ENCODE peak calls at places on chromosomes 1 and 21, in ten cellular contexts. X is endothelial cell, R is HFF-Myc, L is right atrium auricular region, C is psoas muscle, B is left ventricle myocardium inferior, P is left lung, W is tibial artery, N is PC-3, T is hepatocyte. K is an unnamed sample.

GRCh38 chr1:216670118-216670870 is 52.9 kb downstream of the ESRRG start:
- DNase-seq in C (no peak), T (peak; percentile 13), L (no peak), X (no peak), B (no peak), R (no peak), N (peak; percentile 30), P (no peak), W (no peak), K (peak; percentile 75)

GRCh38 chr1:93177991-93178390 is 2.2 kb downstream of the TMED5 start:
- DNase-seq in B (no peak), C (no peak), P (no peak), X (no peak), R (no peak), L (no peak), T (peak; percentile 13), N (peak; percentile 37), W (no peak), K (peak; percentile 42)

GRCh38 chr1:30422251-30422650 is 301.1 kb downstream of the MATN1 start:
- DNase-seq in W (no peak), C (no peak), X (peak; percentile 1), N (no peak), L (peak; percentile 51), B (no peak), T (no peak), R (no peak), P (no peak), K (no peak)

GRCh38 chr1:234375672-234376071 is 2.4 kb downstream of the COA6 start:
- DNase-seq in X (no peak), L (no peak), B (no peak), W (no peak), R (no peak), T (no peak), P (no peak), C (no peak), N (no peak), K (no peak)

GRCh38 chr21:33811147-33812024 is 104.2 kb downstream of the ATP5PO start:
- DNase-seq in X (no peak), L (no peak), R (no peak), N (no peak), B (no peak), W (no peak), P (no peak), T (no peak), C (no peak), K (no peak)

GRCh38 chr1:228830954-228831481 is 95.7 kb downstream of the RHOU start:
- DNase-seq in L (no peak), B (no peak), W (no peak), X (no peak), T (peak; percentile 69), P (no peak), R (peak; percentile 39), C (no peak), N (peak; percentile 87), K (peak; percentile 91)

GRCh38 chr1:211260161-211261107 is 1.3 kb downstream of the RCOR3 start:
- DNase-seq in B (peak; percentile 84), C (peak; percentile 91), L (peak; percentile 88), T (peak; percentile 88), R (peak; percentile 22), N (peak; percentile 78), P (peak; percentile 87), X (peak; percentile 77), W (peak; percentile 87), K (peak; percentile 92)

GRCh38 chr1:18217398-18218043 is 109.9 kb downstream of the IGSF21 start:
- DNase-seq in R (no peak), T (peak; percentile 37), L (no peak), P (no peak), W (peak; percentile 24), X (no peak), C (no peak), N (peak; percentile 39), B (no peak), K (peak; percentile 30)

GRCh38 chr1:58858344-58858673 is 74.5 kb upstream of the JUN start:
- DNase-seq in T (no peak), W (no peak), P (no peak), N (peak; percentile 13), C (no peak), L (no peak), B (no peak), R (no peak), X (no peak), K (no peak)

GRCh38 chr1:173996995-173997394 is 25.2 kb downstream of the RC3H1 start:
- DNase-seq in X (no peak), B (no peak), P (no peak), R (no peak), T (no peak), N (no peak), L (no peak), W (no peak), C (no peak), K (no peak)

GRCh38 chr1:159922499-159923202 is 2.7 kb downstream of the TAGLN2 start:
- DNase-seq in P (peak; percentile 72), C (peak; percentile 77), R (no peak), W (peak; percentile 54), T (peak; percentile 55), L (no peak), X (peak; percentile 25), N (no peak), B (peak; percentile 81), K (no peak)

GRCh38 chr1:15430787-15431570 is 7.3 kb upstream of the CTRC start:
- DNase-seq in B (peak; percentile 73), P (peak; percentile 68), N (peak; percentile 59), R (no peak), W (peak; percentile 56), L (no peak), X (peak; percentile 83), C (peak; percentile 82), T (peak; percentile 73), K (peak; percentile 59)

GRCh38 chr1:65075123-65075976 is 72.7 kb upstream of the AK4 start:
- DNase-seq in N (peak; percentile 67), L (no peak), W (peak; percentile 67), R (peak; percentile 43), C (no peak), T (peak; percentile 51), P (no peak), X (peak; percentile 52), B (no peak), K (peak; percentile 71)

GRCh38 chr1:160925652-160926241 is 28.9 kb downstream of the ITLN2 start:
- DNase-seq in N (peak; percentile 57), P (no peak), C (no peak), R (no peak), T (no peak), X (no peak), B (no peak), W (no peak), L (no peak), K (peak; percentile 47)

GRCh38 chr1:104387716-104388508 is 638.2 kb downstream of the AMY1C start:
- DNase-seq in N (peak; percentile 4), W (no peak), P (no peak), T (no peak), B (no peak), R (no peak), X (no peak), L (no peak), C (no peak), K (no peak)

GRCh38 chr1:2558030-2558400 is 1.8 kb downstream of the TNFRSF14 start:
- DNase-seq in T (no peak), L (no peak), B (no peak), N (no peak), X (no peak), C (no peak), W (no peak), R (no peak), P (no peak), K (no peak)
- TF ChIP-seq CTCF in T (no peak), L (no peak), B (no peak), N (no peak), X (no peak), C (no peak), W (no peak), R (no peak), P (no peak), K (no peak)

DNA sequence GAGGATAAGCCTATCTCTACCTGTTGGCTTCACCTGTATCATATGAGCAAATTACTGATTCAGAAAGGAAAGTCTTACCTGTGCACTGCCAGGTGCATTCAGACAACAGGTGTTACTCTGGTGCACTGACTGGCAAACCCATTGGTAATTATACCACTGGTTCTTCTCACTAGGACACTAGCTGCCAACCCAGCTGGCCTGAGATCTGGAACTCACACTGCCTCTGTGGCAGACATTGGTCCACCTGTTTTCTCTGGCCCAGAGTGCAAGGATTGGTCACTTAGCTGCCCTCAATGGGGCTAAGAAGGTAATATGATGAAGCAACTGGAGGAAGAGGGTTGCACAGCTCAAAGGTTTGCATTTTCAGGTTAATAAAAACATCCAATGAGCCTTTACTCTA is 140.2 kb upstream of the DNAH14 start:
- DNase-seq in T (no peak), W (no peak), L (no peak), P (no peak), B (no peak), N (no peak), R (no peak), X (no peak), C (no peak), K (no peak)
- TF ChIP-seq CTCF in T (no peak), W (no peak), L (no peak), P (no peak), B (no peak), N (no peak), R (no peak), X (no peak), C (no peak), K (no peak)

DNA sequence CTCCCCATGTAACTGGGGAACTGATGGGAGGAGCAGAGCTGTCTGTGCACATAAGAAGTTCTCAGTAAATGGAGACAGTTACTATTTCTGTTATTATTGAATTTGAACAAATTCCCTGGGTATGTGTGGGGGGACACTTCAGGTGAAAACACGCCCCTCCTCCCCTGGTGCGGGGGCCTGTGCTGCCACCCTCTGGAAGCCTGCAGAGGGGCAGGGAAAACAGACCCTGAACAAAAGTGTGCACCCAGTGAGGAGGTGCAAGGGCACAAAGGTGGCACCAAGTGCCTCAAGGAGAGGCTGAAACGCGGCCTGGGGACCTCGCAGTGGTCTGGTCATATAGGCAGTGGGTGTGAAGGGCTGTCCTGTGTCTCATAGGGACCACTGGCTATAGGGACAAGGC is 18.2 kb upstream of the NADK start:
- DNase-seq in C (no peak), L (no peak), X (no peak), N (no peak), R (no peak), P (no peak), B (no peak), T (no peak), W (no peak), K (no peak)
- TF ChIP-seq CTCF in C (peak; percentile 6), L (no peak), X (no peak), N (peak; percentile 67), R (no peak), P (no peak), B (peak; percentile 30), T (no peak), W (no peak), K (no peak)

DNA sequence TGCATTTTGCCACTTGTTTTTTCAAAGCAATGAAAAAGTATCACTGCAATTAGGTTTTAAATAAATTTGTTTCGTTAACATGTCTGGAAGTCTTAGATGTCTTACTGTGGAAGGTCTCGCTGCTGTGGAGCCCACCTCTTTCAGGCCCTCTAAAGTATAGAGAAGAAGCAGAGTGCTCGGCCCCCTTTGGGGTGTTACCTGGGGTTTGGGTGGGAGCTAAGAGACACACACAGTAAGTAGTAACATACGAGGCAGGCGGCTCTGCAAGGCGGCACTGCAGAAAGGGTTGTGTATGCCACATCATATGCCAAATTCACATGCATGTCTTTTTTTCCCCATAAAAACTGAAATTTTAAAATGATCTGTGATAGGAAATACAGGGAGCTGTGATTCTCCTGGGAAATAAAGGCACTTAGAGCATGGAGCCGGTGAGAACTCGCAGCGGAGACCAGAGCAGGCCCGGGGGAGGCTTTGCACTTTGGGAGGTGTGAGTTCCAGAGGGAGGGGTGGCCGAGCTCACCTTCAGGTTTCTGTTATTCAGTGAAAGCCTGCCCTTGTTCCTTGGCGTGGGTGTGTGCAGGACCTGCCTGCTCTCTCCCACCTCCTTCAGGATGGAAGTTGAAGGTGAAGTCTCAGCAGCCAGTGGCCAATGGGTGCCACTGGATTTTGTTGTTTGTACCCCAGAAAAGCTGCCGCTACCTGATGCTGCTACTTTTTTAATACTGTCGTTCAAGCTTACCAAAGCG is 35.7 kb upstream of the PWP2 start:
- DNase-seq in C (no peak), X (no peak), N (no peak), L (no peak), P (no peak), B (no peak), R (no peak), W (no peak), T (no peak), K (no peak)
- TF ChIP-seq CTCF in C (no peak), X (no peak), N (no peak), L (no peak), P (no peak), B (no peak), R (peak; percentile 7), W (no peak), T (no peak), K (no peak)

K was measured in MCF 10A.